ENCODE peak calls at places on chromosomes 5 and 9, in nine cellular contexts. A is IMR-90, H is fibroblast of lung, N is psoas muscle, R is neural progenitor cell, L is stomach, Q is mammary epithelial cell, I is astrocyte, O is K562. M is an unnamed sample. For H3K4me1 and H3K9me3, the result is how much of the 10 kb centered on the place peaks cover.

GRCh38 chr9:136840877-136841645 is 1.2 kb upstream of the AJM1 start:
- DNase-seq in A (peak), H (peak), N (peak), R (peak), L (peak), Q (peak), I (peak), O (no peak), M (no peak)

GRCh38 chr5:16849821-16850220 is 86.3 kb downstream of the MYO10 start:
- DNase-seq in A (no peak), H (no peak), N (no peak), R (peak), L (no peak), Q (no peak), I (no peak), O (no peak), M (no peak)

GRCh38 chr9:136856078-136856474 is 3.9 kb downstream of the MAMDC4 start:
- DNase-seq in A (no peak), H (no peak), N (peak), R (no peak), L (peak), Q (no peak), I (no peak), O (no peak), M (peak)

GRCh38 chr5:84487963-84488362 is 103.3 kb upstream of the EDIL3 start:
- DNase-seq in A (peak), H (peak), N (no peak), R (no peak), L (no peak), Q (no peak), I (peak), O (no peak), M (no peak)

GRCh38 chr5:94544031-94544650 is 74.3 kb downstream of the KIAA0825 start:
- DNase-seq in A (peak), H (peak), N (no peak), R (no peak), L (no peak), Q (peak), I (peak), O (no peak), M (no peak)

GRCh38 chr9:70105142-70105541 is 61.5 kb downstream of the MAMDC2 start:
- DNase-seq in A (no peak), H (peak), N (no peak), R (no peak), L (no peak), Q (no peak), I (peak), O (no peak), M (no peak)

GRCh38 chr9:20898885-20899554 is 132.4 kb downstream of the HACD4 start:
- DNase-seq in A (peak), H (peak), N (no peak), R (no peak), L (no peak), Q (peak), I (peak), O (no peak), M (no peak)

GRCh38 chr9:4371108-4371507 is 71.2 kb upstream of the GLIS3 start:
- DNase-seq in A (peak), H (peak), N (no peak), R (peak), L (no peak), Q (peak), I (peak), O (no peak), M (no peak)

GRCh38 chr5:167574381-167574780 is 717.1 kb upstream of the WWC1 start:
- DNase-seq in A (no peak), H (no peak), N (no peak), R (no peak), L (no peak), Q (no peak), I (no peak), O (no peak), M (no peak)

GRCh38 chr5:134555889-134556311 is 30.4 kb downstream of the JADE2 start:
- DNase-seq in A (peak), H (peak), N (peak), R (peak), L (peak), Q (peak), I (peak), O (peak), M (peak)

GRCh38 chr9:129811967-129812363 is 9.0 kb downstream of the TOR1B start:
- DNase-seq in A (no peak), H (no peak), N (no peak), R (no peak), L (no peak), Q (no peak), I (no peak), O (no peak), M (no peak)

GRCh38 chr5:68683632-68684035 is 410.2 kb upstream of the SLC30A5 start:
- DNase-seq in A (peak), H (peak), N (no peak), R (no peak), L (no peak), Q (peak), I (peak), O (no peak), M (peak)

GRCh38 chr9:21326526-21327139 is 8.6 kb downstream of the KLHL9 start:
- DNase-seq in A (peak), H (peak), N (no peak), R (peak), L (no peak), Q (peak), I (peak), O (no peak), M (no peak)

GRCh38 chr5:2173067-2173466 is 290.3 kb upstream of the IRX4 start:
- DNase-seq in A (no peak), H (no peak), N (no peak), R (no peak), L (no peak), Q (no peak), I (no peak), O (no peak), M (no peak)

GRCh38 chr9:125534934-125535701 is 171.9 kb downstream of the MAPKAP1 start:
- DNase-seq in A (no peak), H (no peak), N (no peak), R (no peak), L (no peak), Q (no peak), I (no peak), O (no peak), M (no peak)

GRCh38 chr9:115157245-115157674 is 39.3 kb upstream of the TNC start:
- DNase-seq in A (peak), H (peak), N (no peak), R (no peak), L (no peak), Q (peak), I (peak), O (no peak), M (peak)

GRCh38 chr5:157387683-157388093 is 72.3 kb upstream of the NIPAL4 start:
- DNase-seq in A (peak), H (peak), N (no peak), R (no peak), L (no peak), Q (peak), I (peak), O (no peak), M (no peak)

GRCh38 chr5:42718591-42718990 is 38.0 kb upstream of the CCDC152 start:
- DNase-seq in A (no peak), H (peak), N (no peak), R (no peak), L (no peak), Q (peak), I (peak), O (no peak), M (no peak)

GRCh38 chr5:126443374-126443851 is 20.2 kb downstream of the GRAMD2B start:
- DNase-seq in A (peak), H (no peak), N (no peak), R (no peak), L (no peak), Q (no peak), I (no peak), O (no peak), M (no peak)

GRCh38 chr5:142472306-142472951 is 147.6 kb upstream of the SPRY4 start:
- DNase-seq in A (peak), H (peak), N (no peak), R (no peak), L (no peak), Q (peak), I (peak), O (peak), M (no peak)

GRCh38 chr5:112885001-112885400 is 23.9 kb downstream of the SRP19 start:
- DNase-seq in A (no peak), H (no peak), N (no peak), R (peak), L (peak), Q (no peak), I (no peak), O (no peak), M (no peak)

GRCh38 chr5:90221947-90222346 is 187.6 kb downstream of the CETN3 start:
- DNase-seq in A (peak), H (peak), N (no peak), R (no peak), L (no peak), Q (peak), I (peak), O (no peak), M (no peak)

GRCh38 chr5:168159425-168159824 is 132.0 kb upstream of the WWC1 start:
- DNase-seq in A (no peak), H (no peak), N (no peak), R (peak), L (peak), Q (no peak), I (no peak), O (no peak), M (no peak)

GRCh38 chr9:78985084-78985738 is 586.6 kb upstream of the TLE4 start:
- DNase-seq in A (peak), H (peak), N (no peak), R (no peak), L (no peak), Q (peak), I (peak), O (no peak), M (no peak)

GRCh38 chr5:107322936-107323335 is 347.8 kb downstream of the EFNA5 start:
- DNase-seq in A (peak), H (no peak), N (no peak), R (no peak), L (no peak), Q (no peak), I (no peak), O (no peak), M (no peak)

GRCh38 chr9:6198251-6198650 is 17.4 kb upstream of the IL33 start:
- DNase-seq in A (no peak), H (no peak), N (no peak), R (no peak), L (no peak), Q (no peak), I (no peak), O (no peak), M (no peak)

GRCh38 chr5:160742446-160742845 is 109.6 kb downstream of the ATP10B start:
- DNase-seq in A (no peak), H (no peak), N (no peak), R (no peak), L (no peak), Q (no peak), I (no peak), O (no peak), M (no peak)

GRCh38 chr5:113199122-113199905 is 222.7 kb downstream of the DCP2 start:
- DNase-seq in A (peak), H (peak), N (no peak), R (peak), L (no peak), Q (peak), I (peak), O (no peak), M (no peak)

GRCh38 chr5:134145779-134146581 is 30.8 kb downstream of the SKP1 start:
- DNase-seq in A (peak), H (peak), N (peak), R (peak), L (peak), Q (peak), I (peak), O (peak), M (peak)

GRCh38 chr5:89470658-89471057 is 587.7 kb upstream of the MEF2C start:
- DNase-seq in A (no peak), H (no peak), N (no peak), R (no peak), L (no peak), Q (no peak), I (no peak), O (no peak), M (no peak)

GRCh38 chr9:83062011-83062652 is 810 bp downstream of the RASEF start:
- DNase-seq in A (peak), H (peak), N (no peak), R (peak), L (peak), Q (peak), I (peak), O (no peak), M (peak)

GRCh38 chr5:40679998-40680681 is 425 bp downstream of the PTGER4 start:
- DNase-seq in A (no peak), H (no peak), N (no peak), R (peak), L (no peak), Q (no peak), I (no peak), O (no peak), M (no peak)
- H3K4me1 ChIP-seq in A (under half), H (under half), N (under half), R (under half), L (half or more), Q (under half), I (under half), O (under half), M (under half)

DNA sequence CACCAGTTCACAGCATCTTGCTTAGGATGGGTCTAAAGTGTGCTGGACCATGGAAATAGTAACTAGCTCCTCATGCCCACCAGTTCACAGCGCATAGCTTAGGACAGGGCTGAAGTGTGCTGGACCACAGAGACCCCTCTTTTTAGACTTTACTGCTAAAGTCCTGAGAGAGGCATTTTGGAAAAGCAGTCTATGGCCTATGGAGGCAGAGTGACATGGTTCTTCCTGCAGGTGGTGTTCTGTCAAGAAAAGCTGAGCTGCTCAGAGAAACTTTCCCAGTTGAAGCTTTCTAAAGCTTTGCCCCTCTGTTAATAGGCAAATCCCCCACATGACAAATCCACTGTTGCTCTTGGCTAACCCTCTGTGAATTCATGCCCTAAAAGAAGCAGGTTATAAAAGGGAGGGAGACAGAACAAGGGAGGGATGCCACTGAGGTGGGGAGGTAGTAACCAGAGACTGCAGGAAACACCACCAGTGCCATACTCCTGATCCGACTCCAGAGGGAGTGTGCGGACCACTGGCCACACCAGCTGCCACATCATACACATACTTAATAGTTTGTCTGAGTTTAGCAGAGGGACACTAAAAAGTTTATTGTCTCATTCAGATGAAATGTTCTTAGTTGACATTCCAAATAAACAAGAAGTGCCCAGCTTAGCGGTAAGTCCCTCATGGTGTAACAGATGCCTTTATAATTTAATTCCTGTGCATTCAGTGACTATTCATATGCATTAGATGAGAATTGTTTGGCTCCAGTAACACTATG is 236.1 kb upstream of the NFIL3 start:
- DNase-seq in A (peak), H (peak), N (no peak), R (peak), L (no peak), Q (no peak), I (peak), O (peak), M (peak)
- TF ChIP-seq CTCF in A (peak), H (peak), N (no peak), R (peak), L (peak), Q (peak), I (peak), O (peak), M (peak)

GRCh38 chr5:138770977-138771376 is 17.8 kb downstream of the CTNNA1 start:
- DNase-seq in A (no peak), H (no peak), N (no peak), R (no peak), L (no peak), Q (no peak), I (no peak), O (no peak), M (no peak)

GRCh38 chr5:138773215-138773614 is 20.0 kb downstream of the CTNNA1 start:
- DNase-seq in A (no peak), H (no peak), N (no peak), R (no peak), L (no peak), Q (no peak), I (no peak), O (no peak), M (no peak)

GRCh38 chr5:138770291-138770690 is 17.1 kb downstream of the CTNNA1 start:
- DNase-seq in A (no peak), H (no peak), N (no peak), R (no peak), L (no peak), Q (no peak), I (no peak), O (no peak), M (no peak)

GRCh38 chr5:138778234-138778633 is 25.0 kb downstream of the CTNNA1 start:
- DNase-seq in A (no peak), H (no peak), N (no peak), R (no peak), L (no peak), Q (no peak), I (no peak), O (no peak), M (no peak)

DNA sequence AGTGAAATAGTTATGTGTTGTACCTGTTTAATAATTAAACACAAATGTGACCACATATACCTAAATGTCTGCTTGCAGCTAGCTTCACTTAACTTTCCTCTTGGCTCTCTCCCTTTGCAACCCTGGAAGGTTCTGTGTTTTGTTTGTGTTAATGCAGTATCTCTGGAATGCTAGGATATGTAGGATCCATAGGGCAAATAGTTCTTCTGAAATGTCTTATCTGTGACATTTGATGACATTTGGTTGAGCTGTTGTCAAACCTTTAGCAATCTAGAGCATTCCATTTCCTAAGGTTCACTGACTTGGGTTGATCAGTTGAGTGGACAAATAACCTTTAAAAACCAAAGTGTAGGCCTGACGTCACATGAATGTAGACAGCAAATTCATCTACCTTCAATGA is 21.8 kb downstream of the CTNNA1 start:
- DNase-seq in A (no peak), H (no peak), N (no peak), R (no peak), L (no peak), Q (no peak), I (no peak), O (no peak), M (peak)
- H3K9me3 ChIP-seq in A (under half), H (under half), N (under half), R (under half), L (under half), Q (under half), I (under half), O (under half), M (under half)

GRCh38 chr5:82661933-82662332 is 383.8 kb upstream of the RPS23 start:
- DNase-seq in A (no peak), H (no peak), N (no peak), R (no peak), L (no peak), Q (no peak), I (no peak), O (no peak), M (no peak)

GRCh38 chr5:82666312-82666711 is 388.2 kb upstream of the RPS23 start:
- DNase-seq in A (no peak), H (no peak), N (no peak), R (no peak), L (no peak), Q (no peak), I (no peak), O (no peak), M (no peak)

GRCh38 chr5:82661462-82661861 is 383.3 kb upstream of the RPS23 start:
- DNase-seq in A (no peak), H (no peak), N (no peak), R (no peak), L (no peak), Q (no peak), I (no peak), O (no peak), M (no peak)

GRCh38 chr5:82662340-82662739 is 384.2 kb upstream of the RPS23 start:
- DNase-seq in A (no peak), H (peak), N (no peak), R (no peak), L (no peak), Q (no peak), I (peak), O (no peak), M (no peak)

DNA sequence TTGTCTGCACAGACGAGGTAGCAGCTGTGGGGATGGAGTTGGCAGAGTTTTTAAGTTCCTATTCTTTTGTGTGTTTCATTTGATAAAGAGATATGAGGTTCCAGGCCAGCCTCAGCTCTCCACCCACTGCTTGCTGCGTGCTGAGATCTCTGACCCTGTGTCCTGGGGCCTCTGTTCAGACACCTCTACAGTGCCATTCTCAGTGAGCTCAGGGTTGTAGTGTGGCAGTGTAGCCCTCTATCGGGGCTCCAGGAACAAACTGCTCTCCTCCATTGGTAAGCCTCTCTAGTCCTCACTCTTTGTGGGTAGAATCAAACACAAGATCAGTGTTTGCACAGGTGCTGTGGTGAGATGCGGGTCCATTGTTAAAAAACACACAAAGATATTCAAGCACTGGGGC is 386.6 kb upstream of the RPS23 start:
- DNase-seq in A (no peak), H (no peak), N (no peak), R (no peak), L (no peak), Q (no peak), I (no peak), O (no peak), M (no peak)
- H3K4me1 ChIP-seq in A (under half), H (under half), N (under half), R (under half), L (under half), Q (under half), I (under half), O (under half), M (under half)

DNA sequence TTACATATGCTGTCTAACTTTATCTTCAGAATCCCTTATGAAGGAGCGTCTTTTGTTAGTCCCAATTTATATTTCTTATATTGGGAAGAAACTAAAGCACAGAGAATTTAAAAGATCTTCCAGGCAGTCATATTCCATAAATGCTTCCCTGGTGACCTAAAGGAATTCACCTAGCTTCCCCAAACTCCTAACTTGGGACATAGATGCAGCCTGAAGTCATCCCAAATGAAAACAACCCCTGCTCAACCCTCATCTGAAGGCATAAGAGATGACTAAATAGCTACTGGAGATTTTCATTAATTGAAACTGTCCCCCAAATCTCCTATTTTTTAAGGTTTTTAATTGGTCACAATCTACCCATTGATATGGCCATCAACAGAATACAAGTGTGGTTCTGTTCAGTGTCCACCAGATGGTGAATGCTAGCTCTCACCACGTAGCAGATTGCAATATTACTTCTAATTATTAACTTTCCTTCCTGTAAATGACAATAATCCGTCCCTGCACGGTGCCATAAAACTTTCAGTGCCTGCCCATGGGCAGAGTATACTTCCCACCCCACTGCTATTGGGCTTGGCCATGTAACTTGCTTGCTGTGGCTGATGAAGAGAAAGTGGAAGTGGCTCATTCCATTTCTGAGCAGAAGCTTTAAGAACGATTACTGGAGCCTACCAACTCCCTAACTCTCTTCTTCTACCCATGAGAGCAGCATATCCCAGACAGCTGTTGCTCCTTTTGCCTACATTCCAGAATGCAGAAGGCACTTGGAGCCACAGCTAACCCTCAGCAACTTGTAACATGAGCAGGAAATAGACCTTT is 18.7 kb downstream of the PRUNE2 start:
- DNase-seq in A (no peak), H (peak), N (no peak), R (no peak), L (no peak), Q (no peak), I (peak), O (no peak), M (no peak)
- TF ChIP-seq CTCF in A (no peak), H (no peak), N (no peak), R (no peak), L (no peak), Q (no peak), I (no peak), O (no peak), M (no peak)

M was measured in Caco-2.